ENCODE peak calls at places on chromosomes 11 and 22, in eight cellular contexts. N, G, H, R, I, W, U and D are unnamed samples.

GRCh38 chr22:22616636-22617035 is 27.8 kb upstream of the GGTLC2 start:
- DNase-seq in N (no peak), G (no peak), H (peak), R (no peak), I (no peak), W (no peak), U (no peak), D (no peak)

GRCh38 chr11:111526501-111526900 is 11.9 kb downstream of the HOATZ start:
- DNase-seq in N (no peak), G (no peak), H (no peak), R (no peak), I (no peak), W (peak), U (no peak), D (no peak)

GRCh38 chr22:42344391-42344861 is 74.0 kb upstream of the TCF20 start:
- DNase-seq in N (no peak), G (no peak), H (no peak), R (peak), I (peak), W (no peak), U (peak), D (no peak)

GRCh38 chr11:91350931-91351330 is 873.7 kb upstream of the FAT3 start:
- DNase-seq in N (no peak), G (no peak), H (no peak), R (no peak), I (no peak), W (no peak), U (no peak), D (no peak)

GRCh38 chr11:19907839-19908238 is 195.2 kb downstream of the NAV2 start:
- DNase-seq in N (no peak), G (no peak), H (no peak), R (no peak), I (no peak), W (no peak), U (no peak), D (no peak)

GRCh38 chr11:67118059-67118766 is 850 bp upstream of the KDM2A start:
- DNase-seq in N (no peak), G (no peak), H (peak), R (no peak), I (peak), W (no peak), U (no peak), D (no peak)

GRCh38 chr22:38799265-38800002 is 5.5 kb upstream of the DNAL4 start:
- DNase-seq in N (no peak), G (no peak), H (no peak), R (no peak), I (no peak), W (no peak), U (no peak), D (no peak)

GRCh38 chr11:73469401-73469800 is 93.2 kb downstream of the RELT start:
- DNase-seq in N (no peak), G (no peak), H (no peak), R (no peak), I (no peak), W (no peak), U (no peak), D (no peak)

GRCh38 chr11:20337526-20338154 is 25.9 kb upstream of the HTATIP2 start:
- DNase-seq in N (no peak), G (peak), H (no peak), R (peak), I (peak), W (peak), U (peak), D (no peak)

GRCh38 chr11:2097356-2097997 is 41.7 kb downstream of the IGF2 start:
- DNase-seq in N (no peak), G (peak), H (no peak), R (no peak), I (peak), W (peak), U (no peak), D (no peak)